ENCODE peak calls at places on chromosomes 7 and 10, in five cellular contexts. P, W, N, I and T are unnamed samples.

GRCh38 chr10:17001297-17001744 is 128.3 kb downstream of the CUBN start:
- DNase-seq in W (no peak), N (no peak), I (no peak), P (no peak), T (no peak)

GRCh38 chr7:123303926-123304325 is 104.2 kb upstream of the SLC13A1 start:
- DNase-seq in N (no peak), I (no peak), P (no peak), W (no peak), T (no peak)

GRCh38 chr7:105567024-105567423 is 14.3 kb downstream of the EFCAB10 start:
- DNase-seq in P (no peak), N (no peak), W (no peak), I (no peak), T (no peak)

GRCh38 chr10:92062273-92062672 is 138.7 kb downstream of the BTAF1 start:
- DNase-seq in W (no peak), P (no peak), I (no peak), N (no peak), T (no peak)

GRCh38 chr7:139748373-139748765 is 29.4 kb downstream of the HIPK2 start:
- DNase-seq in W (no peak), P (no peak), N (no peak), I (no peak), T (no peak)

GRCh38 chr10:70348228-70348850 is 34.1 kb downstream of the LRRC20 start:
- DNase-seq in P (peak), I (peak), N (no peak), W (no peak), T (peak)

GRCh38 chr10:47134166-47134565 is 165.8 kb upstream of the GDF10 start:
- DNase-seq in P (no peak), I (no peak), W (no peak), N (no peak), T (no peak)

GRCh38 chr7:74372511-74373111 is 81.1 kb upstream of the GTF2IRD1 start:
- DNase-seq in W (no peak), P (no peak), N (no peak), I (peak), T (no peak)

GRCh38 chr10:86671985-86672710 is 3.8 kb downstream of the LDB3 start:
- DNase-seq in P (no peak), W (no peak), N (no peak), I (peak), T (no peak)

GRCh38 chr7:155860840-155861479 is 48.7 kb upstream of the SHH start:
- DNase-seq in I (peak), P (no peak), N (no peak), W (peak), T (no peak)

GRCh38 chr7:97009753-97010732 is 4.7 kb downstream of the DLX6 start:
- DNase-seq in P (no peak), I (no peak), N (no peak), W (no peak), T (no peak)

GRCh38 chr10:7593068-7593467 is 73.7 kb downstream of the ITIH5 start:
- DNase-seq in N (no peak), W (no peak), I (peak), P (no peak), T (no peak)

GRCh38 chr7:35652124-35652523 is 42.8 kb downstream of the HERPUD2 start:
- DNase-seq in I (no peak), N (no peak), P (no peak), W (no peak), T (no peak)

GRCh38 chr10:63145782-63146181 is 12.7 kb downstream of the NRBF2 start:
- DNase-seq in N (no peak), I (no peak), P (no peak), W (no peak), T (no peak)

GRCh38 chr10:47137311-47137851 is 162.6 kb upstream of the GDF10 start:
- DNase-seq in P (no peak), W (no peak), I (peak), N (no peak), T (no peak)

DNA sequence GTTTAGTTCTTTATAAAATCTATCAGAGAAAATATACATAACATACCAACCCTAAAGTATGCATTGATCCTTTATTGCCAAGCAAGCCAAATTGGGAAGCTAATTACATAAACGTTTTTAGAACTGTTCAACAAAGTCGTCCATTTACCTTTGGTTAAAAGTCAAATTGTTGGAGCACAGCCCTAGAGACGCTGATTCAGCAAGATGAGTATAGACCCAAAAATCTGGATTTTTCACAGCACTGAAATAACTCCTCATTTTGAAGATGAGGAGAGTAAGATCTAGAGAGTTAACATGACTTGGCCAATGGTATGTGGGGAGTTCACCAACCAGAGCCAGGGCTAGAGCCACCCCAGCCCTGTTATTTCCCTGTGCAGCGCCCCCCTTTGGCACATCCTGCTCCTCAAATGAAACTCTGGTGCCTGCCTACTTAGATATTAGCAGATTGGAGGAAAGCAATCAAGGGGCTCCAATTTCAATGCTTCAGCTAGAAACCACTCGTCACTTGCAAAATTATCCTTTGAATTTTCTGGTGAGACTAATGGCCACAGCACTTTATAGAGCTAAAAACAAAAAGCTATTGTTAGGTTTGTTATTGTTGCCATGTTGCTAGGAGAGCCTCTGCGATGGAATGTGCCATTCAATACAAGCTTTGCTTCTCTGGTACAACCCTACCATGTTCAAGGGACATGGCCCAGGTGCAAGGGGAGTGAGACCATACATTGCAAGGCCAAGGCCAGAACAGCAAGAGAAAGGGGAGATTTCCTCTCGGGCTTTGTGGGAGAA is 132.6 kb upstream of the ZEB1 start:
- DNase-seq in N (no peak), P (no peak), I (peak), W (no peak), T (no peak)
- TF ChIP-seq CTCF in N (no peak), P (no peak), I (peak), W (no peak), T (no peak)

GRCh38 chr7:149071641-149072437 is 18.7 kb downstream of the ZNF786 start:
- DNase-seq in I (no peak), W (no peak), N (no peak), P (no peak), T (no peak)
- TF ChIP-seq CTCF in I (peak), W (no peak), N (no peak), P (no peak), T (peak)

GRCh38 chr7:149851449-149851848 is 13.3 kb downstream of the ZNF862 start:
- DNase-seq in N (no peak), P (no peak), I (no peak), W (no peak), T (no peak)

GRCh38 chr7:149849174-149849573 is 11.0 kb downstream of the ZNF862 start:
- DNase-seq in P (no peak), I (no peak), N (no peak), W (no peak), T (no peak)

GRCh38 chr7:149850716-149851115 is 12.5 kb downstream of the ZNF862 start:
- DNase-seq in N (no peak), I (no peak), P (no peak), W (no peak), T (no peak)

GRCh38 chr7:149853157-149853556 is 15.0 kb downstream of the ZNF862 start:
- DNase-seq in P (no peak), I (no peak), W (no peak), N (no peak), T (no peak)

GRCh38 chr7:149850007-149850594 is 11.9 kb downstream of the ZNF862 start:
- DNase-seq in W (no peak), P (no peak), N (no peak), I (no peak), T (no peak)
- TF ChIP-seq CTCF in W (no peak), P (no peak), N (no peak), I (no peak), T (no peak)

GRCh38 chr7:107048783-107049418 is 4.4 kb downstream of the PRKAR2B start:
- DNase-seq in I (no peak), P (no peak), N (no peak), W (no peak), T (no peak)
- TF ChIP-seq CTCF in I (no peak), P (no peak), N (no peak), W (no peak), T (no peak)

GRCh38 chr7:75878769-75879596 is at the start of gene RHBDD2:
- DNase-seq in N (peak), I (peak), W (peak), P (peak), T (peak)
- TF ChIP-seq CTCF in N (no peak), I (peak), W (no peak), P (peak), T (no peak)

GRCh38 chr7:30755384-30756154 is 3.6 kb downstream of the INMT start:
- DNase-seq in P (no peak), W (no peak), I (peak), N (no peak), T (no peak)
- TF ChIP-seq CTCF in P (no peak), W (no peak), I (peak), N (no peak), T (no peak)

GRCh38 chr10:31262672-31263071 is 56.3 kb upstream of the ZEB1 start:
- DNase-seq in I (peak), P (no peak), W (no peak), N (no peak), T (no peak)

GRCh38 chr10:31268616-31269303 is 50.3 kb upstream of the ZEB1 start:
- DNase-seq in P (no peak), W (no peak), N (no peak), I (no peak), T (no peak)

GRCh38 chr10:31261502-31262311 is 57.3 kb upstream of the ZEB1 start:
- DNase-seq in I (peak), N (no peak), P (no peak), W (no peak), T (no peak)

GRCh38 chr10:31263903-31264302 is 55.1 kb upstream of the ZEB1 start:
- DNase-seq in W (no peak), N (no peak), P (no peak), I (no peak), T (no peak)
- TF ChIP-seq CTCF in W (no peak), N (no peak), P (no peak), I (no peak), T (no peak)